ENCODE peak calls at places on chromosomes 11 and 22, in six cellular contexts. Z is spleen; L is uterus; X is naive thymus-derived CD4-positive, alpha-beta T cell; U is breast epithelium; J is neuronal stem cell. G is an unnamed sample. For H3K27me3 and H3K4me1, the result is how much of the 10 kb centered on the place peaks cover.

GRCh38 chr11:95884364-95884763 is 39.5 kb downstream of the MTMR2 start:
- DNase-seq in Z (no peak), L (no peak), X (no peak), U (no peak), J (no peak), G (no peak)

GRCh38 chr11:70456921-70457532 is 58.7 kb downstream of the CTTN start:
- DNase-seq in Z (no peak), L (no peak), X (no peak), U (no peak), J (no peak), G (no peak)

GRCh38 chr11:67632175-67632981 is 2.6 kb upstream of the NUDT8 start:
- DNase-seq in Z (peak), L (no peak), X (no peak), U (peak), J (no peak), G (no peak)

GRCh38 chr22:24191893-24192292 is 10.6 kb downstream of the SUSD2 start:
- DNase-seq in Z (no peak), L (no peak), X (no peak), U (no peak), J (no peak), G (no peak)

GRCh38 chr11:45149483-45150056 is 3.1 kb downstream of the PRDM11 start:
- DNase-seq in Z (peak), L (no peak), X (no peak), U (peak), J (no peak), G (no peak)

GRCh38 chr11:12390687-12391110 is 13.3 kb downstream of the PARVA start:
- DNase-seq in Z (no peak), L (peak), X (no peak), U (no peak), J (no peak), G (no peak)

GRCh38 chr11:103545551-103545950 is 436.3 kb downstream of the DYNC2H1 start:
- DNase-seq in Z (no peak), L (no peak), X (no peak), U (no peak), J (no peak), G (no peak)

GRCh38 chr22:48179571-48180546 is 1417.4 kb downstream of the TBC1D22A start:
- DNase-seq in Z (no peak), L (no peak), X (no peak), U (no peak), J (no peak), G (no peak)

GRCh38 chr11:67119577-67120391 is 721 bp downstream of the KDM2A start:
- DNase-seq in Z (peak), L (peak), X (peak), U (no peak), J (peak), G (no peak)

GRCh38 chr11:8356731-8357504 is 93.2 kb upstream of the LMO1 start:
- DNase-seq in Z (peak), L (peak), X (no peak), U (no peak), J (peak), G (no peak)

GRCh38 chr22:41481131-41481830 is 12.4 kb downstream of the ACO2 start:
- DNase-seq in Z (no peak), L (peak), X (no peak), U (peak), J (no peak), G (no peak)

GRCh38 chr11:60485987-60486386 is 6.6 kb upstream of the MS4A12 start:
- DNase-seq in Z (peak), L (no peak), X (no peak), U (no peak), J (peak), G (no peak)

GRCh38 chr22:17119481-17120202 is 1.5 kb downstream of the TMEM121B start:
- DNase-seq in Z (peak), L (no peak), X (no peak), U (no peak), J (no peak), G (no peak)

GRCh38 chr11:2586091-2586792 is 113.6 kb downstream of the KCNQ1OT1 start:
- DNase-seq in Z (peak), L (peak), X (no peak), U (no peak), J (no peak), G (no peak)

GRCh38 chr11:2583605-2583958 is 116.2 kb downstream of the KCNQ1OT1 start:
- DNase-seq in Z (peak), L (no peak), X (no peak), U (no peak), J (no peak), G (no peak)

GRCh38 chr11:2585566-2586090 is 114.2 kb downstream of the KCNQ1OT1 start:
- DNase-seq in Z (peak), L (no peak), X (no peak), U (no peak), J (no peak), G (no peak)

GRCh38 chr11:2584434-2584811 is 115.4 kb downstream of the KCNQ1OT1 start:
- DNase-seq in Z (no peak), L (no peak), X (no peak), U (no peak), J (no peak), G (no peak)

GRCh38 chr11:2584812-2585565 is 114.8 kb downstream of the KCNQ1OT1 start:
- DNase-seq in Z (peak), L (no peak), X (no peak), U (no peak), J (no peak), G (no peak)
- H3K27me3 ChIP-seq in Z (under half), L (under half), X (under half), U (under half), J (under half), G (under half)

GRCh38 chr22:50296658-50297490 is 10.6 kb downstream of the PLXNB2 start:
- DNase-seq in Z (no peak), L (no peak), X (no peak), U (no peak), J (no peak), G (no peak)
- H3K4me3 ChIP-seq in Z (no peak), L (no peak), X (no peak), U (no peak), J (no peak), G (no peak)

GRCh38 chr22:38733329-38734202 is 22.2 kb downstream of the SUN2 start:
- DNase-seq in Z (peak), L (peak), X (peak), U (peak), J (no peak), G (no peak)

GRCh38 chr22:38736257-38736570 is 19.6 kb downstream of the SUN2 start:
- DNase-seq in Z (no peak), L (no peak), X (no peak), U (no peak), J (no peak), G (no peak)

GRCh38 chr22:38735126-38735464 is 20.7 kb downstream of the SUN2 start:
- DNase-seq in Z (peak), L (no peak), X (no peak), U (no peak), J (no peak), G (no peak)

GRCh38 chr22:38735465-38736256 is 20.1 kb downstream of the SUN2 start:
- DNase-seq in Z (peak), L (no peak), X (no peak), U (no peak), J (no peak), G (no peak)

GRCh38 chr22:38734203-38735100 is 21.3 kb downstream of the SUN2 start:
- DNase-seq in Z (peak), L (no peak), X (no peak), U (no peak), J (no peak), G (no peak)
- H3K4me1 ChIP-seq in Z (under half), L (under half), X (under half), U (under half), J (under half), G (under half)

DNA sequence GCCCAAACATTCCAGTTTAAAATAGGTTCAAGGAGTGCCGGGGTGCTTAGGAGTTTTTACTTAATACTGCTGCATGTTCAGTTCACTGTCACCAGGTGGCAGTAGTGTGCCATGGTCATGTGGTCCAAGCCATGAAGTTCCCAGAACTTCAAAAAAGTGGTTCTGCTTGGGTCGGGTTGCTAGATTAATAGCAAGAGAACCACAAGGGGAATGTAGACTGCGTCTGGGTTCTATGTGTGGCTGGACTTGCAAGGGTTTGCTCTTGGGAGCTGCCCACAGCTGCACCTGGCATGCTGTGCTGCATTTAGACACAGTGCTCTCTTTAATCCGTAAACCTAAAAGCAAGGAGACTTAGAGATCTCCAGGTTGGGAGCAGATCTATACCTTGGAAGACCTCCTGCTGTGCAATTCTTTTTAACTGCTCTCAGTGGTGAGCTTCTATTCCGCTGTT is 6.5 kb upstream of the SPON1 start:
- DNase-seq in Z (no peak), L (peak), X (peak), U (no peak), J (peak), G (peak)
- H3K27me3 ChIP-seq in Z (under half), L (under half), X (under half), U (under half), J (under half), G (under half)

GRCh38 chr11:46387456-46387855 is 4.1 kb downstream of the CHRM4 start:
- DNase-seq in Z (no peak), L (no peak), X (no peak), U (no peak), J (no peak), G (no peak)

GRCh38 chr11:46389450-46390330 is 1.9 kb downstream of the CHRM4 start:
- DNase-seq in Z (peak), L (no peak), X (no peak), U (peak), J (peak), G (no peak)

GRCh38 chr11:46390331-46391171 is 1.0 kb downstream of the CHRM4 start:
- DNase-seq in Z (peak), L (no peak), X (no peak), U (no peak), J (no peak), G (no peak)

GRCh38 chr11:46387919-46388618 is 3.5 kb downstream of the CHRM4 start:
- DNase-seq in Z (peak), L (no peak), X (no peak), U (no peak), J (no peak), G (no peak)

GRCh38 chr11:46388619-46389449 is 2.7 kb downstream of the CHRM4 start:
- DNase-seq in Z (no peak), L (no peak), X (no peak), U (no peak), J (no peak), G (no peak)
- H3K4me3 ChIP-seq in Z (peak), L (no peak), X (no peak), U (peak), J (no peak), G (no peak)

DNA sequence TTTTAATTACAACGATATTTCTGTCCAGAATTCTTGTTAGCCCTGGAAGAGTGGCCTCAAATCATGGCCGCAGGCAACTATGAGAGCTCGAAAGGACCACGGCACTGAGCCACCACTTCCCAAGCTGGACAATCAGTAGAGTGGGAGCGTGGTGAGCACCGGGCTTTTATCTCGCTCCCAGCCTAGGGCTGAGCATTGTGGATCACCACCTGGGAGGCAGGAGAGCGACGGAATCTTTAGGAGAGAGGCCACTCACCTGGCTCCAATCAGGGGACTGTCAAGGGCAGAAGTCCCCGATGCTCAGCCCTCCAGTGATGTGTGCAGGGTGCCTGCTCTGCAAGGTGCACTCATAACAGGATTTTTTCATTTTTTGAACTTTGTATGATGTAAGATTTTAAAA is 377.1 kb upstream of the B3GAT1 start:
- DNase-seq in Z (no peak), L (no peak), X (no peak), U (no peak), J (no peak), G (no peak)
- H3K4me1 ChIP-seq in Z (under half), L (under half), X (under half), U (under half), J (under half), G (under half)

G was measured in effector memory CD4-positive, alpha-beta T cell.